ENCODE peak calls at places on chromosomes 13 and 19, in ten cellular contexts. M is ascending aorta; Q is Panc1; P is astrocyte of the cerebellum; B is upper lobe of right lung; T is OCI-LY7; E is CD8-positive, alpha-beta T cell; J is colonic mucosa; D is omental fat pad; S is tibial nerve. I is an unnamed sample.

GRCh38 chr19:31527443-31527842 is 178.2 kb upstream of the TSHZ3 start:
- DNase-seq in M (no peak), Q (no peak), P (no peak), B (no peak), T (no peak), E (no peak), J (no peak), D (no peak), S (no peak), I (no peak)

GRCh38 chr13:24167666-24168391 is 7.3 kb downstream of the SPATA13 start:
- DNase-seq in M (no peak), Q (no peak), P (no peak), B (no peak), T (no peak), E (no peak), J (no peak), D (no peak), S (no peak), I (no peak)

GRCh38 chr13:114124921-114125320 is 7.5 kb downstream of the RASA3 start:
- DNase-seq in M (peak; percentile 56), Q (no peak), P (peak; percentile 85), B (no peak), T (no peak), E (no peak), J (no peak), D (no peak), S (no peak), I (peak; percentile 62)

GRCh38 chr19:28319208-28319607 is 893.7 kb downstream of the UQCRFS1 start:
- DNase-seq in M (no peak), Q (no peak), P (no peak), B (no peak), T (no peak), E (no peak), J (no peak), D (no peak), S (no peak), I (no peak)

GRCh38 chr13:77729502-77730221 is 32.2 kb downstream of the SLAIN1 start:
- DNase-seq in M (no peak), Q (no peak), P (no peak), B (no peak), T (no peak), E (no peak), J (no peak), D (no peak), S (no peak), I (peak; percentile 31)

GRCh38 chr19:46629546-46630025 is 4.7 kb upstream of the PTGIR start:
- DNase-seq in M (peak; percentile 83), Q (no peak), P (no peak), B (no peak), T (no peak), E (no peak), J (no peak), D (no peak), S (no peak), I (no peak)

GRCh38 chr13:100710176-100710575 is 35.6 kb upstream of the TMTC4 start:
- DNase-seq in M (no peak), Q (no peak), P (no peak), B (no peak), T (no peak), E (no peak), J (no peak), D (no peak), S (no peak), I (no peak)

GRCh38 chr13:51727634-51728274 is 76.2 kb downstream of the DHRS12 start:
- DNase-seq in M (no peak), Q (no peak), P (no peak), B (no peak), T (no peak), E (no peak), J (no peak), D (no peak), S (no peak), I (no peak)

GRCh38 chr19:4732680-4733114 is 9.1 kb upstream of the DPP9 start:
- DNase-seq in M (no peak), Q (peak; percentile 35), P (no peak), B (no peak), T (peak; percentile 85), E (peak; percentile 23), J (peak; percentile 47), D (no peak), S (no peak), I (peak; percentile 83)

GRCh38 chr13:27541386-27541785 is 78.9 kb downstream of the LNX2 start:
- DNase-seq in M (no peak), Q (no peak), P (no peak), B (no peak), T (no peak), E (no peak), J (no peak), D (no peak), S (no peak), I (no peak)

GRCh38 chr13:113275387-113275786 is 21.7 kb upstream of the LAMP1 start:
- DNase-seq in M (no peak), Q (peak; percentile 28), P (peak; percentile 40), B (no peak), T (peak; percentile 40), E (peak; percentile 7), J (peak; percentile 39), D (no peak), S (no peak), I (no peak)

GRCh38 chr13:101612736-101613135 is 160.3 kb downstream of the ITGBL1 start:
- DNase-seq in M (no peak), Q (no peak), P (no peak), B (no peak), T (no peak), E (no peak), J (no peak), D (no peak), S (no peak), I (no peak)

GRCh38 chr13:80132741-80133601 is 208.0 kb downstream of the SPRY2 start:
- DNase-seq in M (peak; percentile 86), Q (no peak), P (no peak), B (peak; percentile 72), T (no peak), E (no peak), J (peak; percentile 87), D (no peak), S (peak; percentile 13), I (no peak)

GRCh38 chr13:113122571-113123225 is at the start of gene F10:
- DNase-seq in M (peak; percentile 79), Q (no peak), P (no peak), B (peak; percentile 68), T (no peak), E (no peak), J (peak; percentile 81), D (no peak), S (peak; percentile 49), I (no peak)

GRCh38 chr19:47476438-47476972 is 4.8 kb upstream of the SLC8A2 start:
- DNase-seq in M (no peak), Q (no peak), P (no peak), B (no peak), T (no peak), E (no peak), J (no peak), D (no peak), S (no peak), I (no peak)

GRCh38 chr19:33064117-33064777 is 441 bp downstream of the RHPN2 start:
- DNase-seq in M (no peak), Q (no peak), P (no peak), B (peak; percentile 83), T (peak; percentile 20), E (no peak), J (peak; percentile 56), D (no peak), S (no peak), I (peak; percentile 65)
- TF ChIP-seq CTCF in M (no peak), Q (no peak), P (no peak), B (no peak), T (no peak), E (no peak), J (no peak), D (no peak), S (no peak), I (no peak)

GRCh38 chr19:55704494-55705245 is 29.6 kb downstream of the EPN1 start:
- DNase-seq in M (peak; percentile 50), Q (no peak), P (no peak), B (peak; percentile 39), T (peak; percentile 22), E (no peak), J (no peak), D (no peak), S (no peak), I (peak; percentile 15)
- TF ChIP-seq CTCF in M (no peak), Q (no peak), P (no peak), B (no peak), T (peak; percentile 60), E (no peak), J (no peak), D (no peak), S (no peak), I (no peak)

DNA sequence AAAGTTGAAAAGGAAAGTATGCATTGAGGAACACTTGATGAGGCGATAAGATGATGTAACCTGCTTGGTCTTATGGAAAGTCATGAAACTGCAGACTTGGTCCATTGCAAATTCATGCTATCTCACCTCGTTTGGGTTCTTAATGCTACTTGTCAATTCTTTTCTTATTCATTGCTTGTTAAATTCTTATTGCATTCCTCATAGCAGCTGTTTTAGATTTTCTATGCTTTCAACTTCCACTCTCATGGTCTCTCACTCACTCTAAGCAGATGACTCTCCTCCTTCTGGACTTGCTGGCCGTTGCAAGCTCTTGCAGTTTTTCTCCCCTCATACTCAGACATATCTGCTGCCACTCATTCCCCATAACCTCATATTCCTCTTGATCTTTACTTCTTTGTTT is 67.8 kb upstream of the CSNK1A1L start:
- DNase-seq in M (no peak), Q (no peak), P (peak; percentile 68), B (no peak), T (no peak), E (no peak), J (no peak), D (no peak), S (no peak), I (no peak)
- TF ChIP-seq CTCF in M (no peak), Q (no peak), P (no peak), B (no peak), T (no peak), E (no peak), J (no peak), D (no peak), S (no peak), I (no peak)

GRCh38 chr19:58217607-58218391 is 10.9 kb upstream of the ZNF544 start:
- DNase-seq in M (no peak), Q (no peak), P (no peak), B (no peak), T (no peak), E (no peak), J (no peak), D (no peak), S (no peak), I (no peak)

GRCh38 chr19:58213075-58213369 is 15.7 kb upstream of the ZNF544 start:
- DNase-seq in M (no peak), Q (no peak), P (no peak), B (no peak), T (no peak), E (no peak), J (no peak), D (no peak), S (no peak), I (no peak)

GRCh38 chr19:58217069-58217481 is 11.6 kb upstream of the ZNF544 start:
- DNase-seq in M (no peak), Q (no peak), P (no peak), B (no peak), T (no peak), E (no peak), J (no peak), D (no peak), S (no peak), I (no peak)

DNA sequence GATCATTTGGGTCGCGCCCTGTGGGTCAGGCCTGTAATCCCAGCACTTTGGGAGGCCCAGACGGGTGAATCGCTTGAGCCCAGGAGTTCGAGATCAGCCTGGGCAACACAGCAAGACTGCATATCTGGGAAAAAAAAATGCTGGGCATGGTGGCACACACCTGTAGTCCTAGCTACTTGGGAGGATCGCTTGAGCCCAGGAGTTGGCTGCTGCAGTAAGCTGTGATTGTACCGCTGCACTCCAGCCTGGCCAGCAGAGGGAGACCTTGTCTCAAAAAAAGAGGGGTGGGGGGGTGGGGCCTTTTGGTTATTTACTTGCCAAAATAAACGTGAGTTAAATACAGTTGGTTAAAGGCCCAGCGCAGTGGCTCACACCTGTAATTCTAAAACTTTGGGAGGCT is 9.8 kb upstream of the ZNF544 start:
- DNase-seq in M (no peak), Q (no peak), P (no peak), B (no peak), T (peak; percentile 54), E (no peak), J (no peak), D (no peak), S (no peak), I (no peak)
- TF ChIP-seq CTCF in M (no peak), Q (no peak), P (no peak), B (peak; percentile 27), T (peak; percentile 67), E (peak; percentile 26), J (no peak), D (no peak), S (no peak), I (peak; percentile 14)

I was measured in GM10248.